ENCODE peak calls at places on chromosomes 7 and 10, in ten cellular contexts. L, U, T, W, M, C, J, Q, D and V are unnamed samples.

GRCh38 chr10:87093461-87094372 is 926 bp downstream of the GLUD1 start:
- DNase-seq in Q (peak), J (peak), U (no peak), M (no peak), L (peak), T (peak), W (peak), C (peak), D (peak), V (peak)

GRCh38 chr7:47333959-47334358 is 248.0 kb downstream of the TNS3 start:
- DNase-seq in W (no peak), Q (no peak), U (no peak), J (peak), T (no peak), C (no peak), M (no peak), L (no peak), D (no peak), V (no peak)

GRCh38 chr7:79282051-79282694 is 171.3 kb downstream of the MAGI2 start:
- DNase-seq in W (no peak), M (peak), Q (no peak), L (peak), T (peak), C (no peak), J (no peak), D (no peak), U (no peak), V (peak)

GRCh38 chr10:123865880-123866279 is 25.7 kb downstream of the CPXM2 start:
- DNase-seq in W (no peak), C (no peak), M (no peak), D (no peak), T (no peak), L (no peak), Q (no peak), U (no peak), J (no peak), V (no peak)

GRCh38 chr10:67763499-67764011 is 67.6 kb upstream of the CTNNA3 start:
- DNase-seq in W (peak), U (peak), M (no peak), Q (peak), J (peak), T (peak), D (peak), L (peak), C (peak), V (peak)

GRCh38 chr10:98332623-98333269 is 64.8 kb upstream of the LOXL4 start:
- DNase-seq in M (no peak), D (no peak), T (no peak), W (no peak), Q (no peak), C (no peak), U (no peak), J (peak), L (no peak), V (no peak)

GRCh38 chr10:33498354-33498753 is 163.9 kb upstream of the NRP1 start:
- DNase-seq in L (no peak), J (no peak), M (no peak), U (no peak), C (no peak), Q (no peak), W (no peak), D (no peak), T (peak), V (no peak)

GRCh38 chr7:110534241-110534931 is 556.5 kb upstream of the LRRN3 start:
- DNase-seq in W (no peak), C (no peak), D (no peak), M (no peak), J (no peak), Q (no peak), L (no peak), T (peak), U (no peak), V (peak)

GRCh38 chr7:112546723-112547513 is 66.1 kb downstream of the LSMEM1 start:
- DNase-seq in J (no peak), W (no peak), D (no peak), M (no peak), C (no peak), Q (no peak), T (no peak), U (peak), L (no peak), V (no peak)

GRCh38 chr7:157788573-157788972 is 451.8 kb downstream of the DNAJB6 start:
- DNase-seq in Q (no peak), U (no peak), W (no peak), L (no peak), D (no peak), C (no peak), T (no peak), M (no peak), J (no peak), V (no peak)

GRCh38 chr10:43955978-43956377 is 307.3 kb upstream of the ZNF32 start:
- DNase-seq in C (no peak), T (no peak), D (no peak), M (no peak), L (no peak), U (no peak), Q (no peak), J (peak), W (no peak), V (no peak)

GRCh38 chr10:74282853-74283205 is 131.8 kb downstream of the ADK start:
- DNase-seq in M (no peak), C (no peak), J (no peak), L (no peak), W (no peak), U (no peak), T (no peak), D (no peak), Q (no peak), V (no peak)

GRCh38 chr10:47240173-47240572 is 59.8 kb upstream of the GDF10 start:
- DNase-seq in L (no peak), U (no peak), Q (no peak), M (no peak), D (no peak), W (no peak), C (no peak), J (peak), T (no peak), V (no peak)

GRCh38 chr7:75650062-75650461 is 88.7 kb downstream of the HIP1 start:
- DNase-seq in T (peak), D (no peak), W (no peak), M (no peak), U (no peak), C (no peak), L (no peak), Q (no peak), J (no peak), V (no peak)

GRCh38 chr7:575425-576366 is 56.0 kb upstream of the PDGFA start:
- DNase-seq in U (no peak), D (no peak), Q (no peak), C (no peak), M (no peak), T (no peak), J (no peak), L (no peak), W (no peak), V (no peak)
- TF ChIP-seq POLR2A in U (no peak), D (no peak), Q (no peak), C (no peak), M (no peak), T (no peak), J (no peak), L (no peak), W (no peak), V (no peak)

GRCh38 chr10:96129387-96130325 is at the start of gene ZNF518A:
- DNase-seq in U (peak), Q (peak), D (peak), M (peak), C (peak), W (peak), T (peak), L (peak), J (peak), V (peak)

GRCh38 chr10:96118604-96119450 is 11.3 kb upstream of the ZNF518A start:
- DNase-seq in C (no peak), T (no peak), M (peak), L (no peak), J (no peak), Q (no peak), U (no peak), W (no peak), D (peak), V (no peak)

GRCh38 chr10:96122824-96123223 is 7.3 kb upstream of the ZNF518A start:
- DNase-seq in Q (no peak), U (no peak), J (no peak), D (no peak), T (no peak), W (no peak), M (no peak), L (no peak), C (no peak), V (no peak)

GRCh38 chr10:96125142-96125515 is 5.0 kb upstream of the ZNF518A start:
- DNase-seq in J (no peak), T (no peak), W (no peak), U (no peak), Q (no peak), D (no peak), L (no peak), C (no peak), M (no peak), V (no peak)

DNA sequence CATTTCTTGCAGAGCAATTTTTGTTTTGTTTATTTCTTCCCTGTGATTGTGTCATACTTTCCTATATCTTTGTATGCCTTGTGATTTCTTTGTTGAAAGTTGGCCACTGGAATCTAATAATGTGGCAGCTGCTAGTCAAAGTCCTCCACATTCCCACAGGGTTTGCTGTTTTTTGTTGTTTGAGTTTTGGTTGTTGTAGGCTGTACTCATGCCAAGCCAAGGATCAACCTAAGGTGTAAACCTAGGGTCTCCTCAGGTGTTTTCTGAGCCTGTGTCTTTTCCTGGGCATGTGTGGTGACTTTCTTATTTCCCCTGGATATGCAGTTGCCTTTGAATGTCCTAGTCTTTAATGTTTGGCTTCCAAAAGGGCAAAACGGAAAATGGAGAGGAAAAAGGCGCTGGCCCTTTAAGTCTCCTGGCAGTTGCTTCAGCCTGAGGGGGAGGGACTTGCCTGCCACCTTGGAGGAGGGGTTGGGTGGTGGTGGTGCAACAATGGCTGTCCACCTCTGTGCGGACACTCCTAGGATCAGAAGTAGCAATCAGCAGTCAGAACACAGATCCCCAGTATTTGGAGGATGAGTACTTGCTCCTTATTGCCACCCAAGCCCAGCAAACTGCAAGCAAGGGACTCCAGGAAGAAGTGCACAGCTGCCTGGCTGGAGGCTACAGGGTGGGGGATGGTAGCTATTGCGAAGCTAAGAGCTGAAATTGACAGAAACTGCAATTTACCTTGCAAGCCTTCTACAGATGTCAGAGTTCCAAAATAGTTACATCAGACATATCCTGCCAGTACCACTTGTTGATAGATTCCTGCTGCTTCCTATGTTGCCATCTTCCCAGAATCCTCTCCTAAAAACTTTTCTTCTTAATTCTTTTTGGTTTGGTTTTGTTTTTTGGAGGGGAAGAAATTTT is 5.6 kb upstream of the ZNF518A start:
- DNase-seq in U (peak), J (peak), D (peak), T (no peak), C (no peak), M (peak), L (peak), Q (peak), W (no peak), V (peak)
- TF ChIP-seq POLR2A in U (no peak), J (no peak), D (peak), T (no peak), C (no peak), M (peak), L (no peak), Q (peak), W (no peak), V (no peak)

DNA sequence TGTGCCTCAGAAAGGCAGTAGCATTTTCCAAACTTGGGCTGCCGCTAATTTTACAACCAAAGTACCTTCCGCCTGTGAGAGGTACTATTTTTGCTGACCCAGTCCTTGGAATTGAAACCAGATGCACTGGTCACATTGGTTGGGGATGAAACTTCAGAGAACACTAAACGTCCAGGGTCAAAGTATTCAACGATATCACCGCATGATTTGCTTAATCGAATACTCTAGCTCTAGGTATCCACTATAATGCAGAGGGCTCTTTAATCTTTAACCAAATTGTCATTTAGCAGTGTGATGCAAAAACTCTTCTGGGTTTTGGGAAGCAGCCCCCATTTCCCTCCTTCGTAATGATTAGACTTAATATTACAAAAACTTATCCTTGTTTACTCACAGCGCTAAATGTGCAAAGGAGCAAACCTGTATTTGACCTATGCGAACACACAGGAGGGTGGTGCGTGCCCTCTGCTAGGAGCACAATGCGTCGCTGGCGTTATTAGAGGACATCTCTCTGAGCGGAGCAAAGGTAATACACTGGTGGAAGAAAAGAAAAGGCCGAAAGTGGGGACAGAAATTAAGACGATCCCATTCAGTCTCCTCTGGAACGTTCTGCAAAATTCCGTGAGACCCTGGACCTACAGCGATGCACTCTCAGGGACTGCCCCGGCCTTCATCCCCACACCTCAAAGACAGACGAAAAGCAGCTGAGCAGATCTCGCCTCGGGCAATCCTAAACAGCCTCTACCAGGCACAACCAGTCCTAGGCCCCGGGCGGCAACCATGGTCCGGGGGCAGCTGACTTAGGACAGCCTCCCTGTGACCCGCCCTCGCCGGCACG is 916 bp upstream of the EEPD1 start:
- DNase-seq in Q (no peak), L (peak), C (no peak), T (no peak), M (no peak), W (no peak), D (no peak), J (no peak), U (no peak), V (no peak)
- TF ChIP-seq POLR2A in Q (peak), L (no peak), C (no peak), T (no peak), M (no peak), W (no peak), D (peak), J (no peak), U (peak), V (no peak)

DNA sequence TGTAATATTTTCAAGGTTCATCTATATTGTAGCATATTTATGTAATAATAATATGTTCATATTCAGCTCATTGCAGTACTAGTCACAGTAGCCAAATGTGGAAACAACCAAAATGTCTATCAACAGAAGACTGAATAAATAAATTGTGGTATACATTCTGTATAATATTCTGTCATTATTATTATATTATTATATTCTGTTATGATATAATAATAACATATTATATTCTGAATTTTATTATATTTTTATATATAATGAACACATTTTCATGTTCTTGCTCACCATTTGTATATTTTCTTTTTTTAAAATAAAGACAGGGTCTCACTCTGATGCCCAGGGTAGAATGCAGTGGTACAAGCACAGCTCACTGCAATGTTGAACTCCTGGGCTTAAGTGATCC is 91.2 kb upstream of the STARD3NL start:
- DNase-seq in T (no peak), C (no peak), D (no peak), J (no peak), M (no peak), W (no peak), Q (no peak), U (no peak), L (no peak), V (no peak)
- TF ChIP-seq POLR2A in T (no peak), C (no peak), D (no peak), J (no peak), M (no peak), W (no peak), Q (no peak), U (no peak), L (no peak), V (no peak)

DNA sequence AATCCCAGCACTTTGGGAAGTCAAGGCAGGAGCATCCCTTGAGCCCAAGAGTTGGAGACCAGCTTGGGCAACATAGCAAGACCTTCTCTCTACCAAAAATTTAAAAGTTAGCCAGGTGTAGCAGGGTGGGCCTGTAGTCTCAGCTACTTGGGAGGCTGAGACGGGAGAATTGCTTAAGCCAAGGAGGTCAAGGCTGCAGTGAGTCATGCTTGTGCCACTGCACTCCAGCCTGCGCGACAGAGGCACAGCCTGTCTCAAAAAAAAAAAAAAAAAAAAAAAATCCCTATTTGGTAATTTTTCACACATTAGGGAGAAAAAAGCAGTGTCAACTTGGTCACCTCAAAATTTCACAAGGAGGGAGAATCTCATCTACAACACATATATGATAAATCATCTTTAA is 6.5 kb upstream of the ZNF398 start:
- DNase-seq in C (no peak), Q (no peak), U (no peak), W (no peak), T (peak), D (no peak), J (no peak), L (no peak), M (no peak), V (no peak)
- TF ChIP-seq POLR2A in C (no peak), Q (no peak), U (no peak), W (no peak), T (no peak), D (no peak), J (no peak), L (no peak), M (no peak), V (no peak)

DNA sequence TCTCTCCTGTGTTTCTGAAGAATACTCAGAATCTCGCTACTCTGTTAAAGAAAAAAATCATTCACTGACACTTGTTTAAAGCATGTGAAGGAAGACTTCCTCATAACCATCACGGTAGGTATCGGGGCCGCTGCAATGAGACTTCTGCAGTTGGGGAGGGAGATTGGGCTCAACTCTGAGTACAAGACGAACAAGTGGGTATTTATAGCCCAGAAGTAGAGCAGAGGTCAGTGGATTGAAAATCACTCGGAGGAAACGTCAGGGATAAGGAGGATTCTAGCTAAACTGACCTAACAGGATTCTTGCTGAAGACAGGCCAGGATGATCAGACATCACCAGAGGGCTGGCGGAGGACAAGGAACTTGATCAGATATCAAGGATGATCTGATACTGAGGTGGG is 33.3 kb downstream of the ITPRIP start:
- DNase-seq in C (no peak), Q (no peak), T (no peak), D (no peak), L (no peak), J (no peak), W (no peak), M (no peak), U (no peak), V (no peak)
- TF ChIP-seq POLR2A in C (no peak), Q (no peak), T (no peak), D (no peak), L (no peak), J (no peak), W (no peak), M (no peak), U (no peak), V (no peak)

DNA sequence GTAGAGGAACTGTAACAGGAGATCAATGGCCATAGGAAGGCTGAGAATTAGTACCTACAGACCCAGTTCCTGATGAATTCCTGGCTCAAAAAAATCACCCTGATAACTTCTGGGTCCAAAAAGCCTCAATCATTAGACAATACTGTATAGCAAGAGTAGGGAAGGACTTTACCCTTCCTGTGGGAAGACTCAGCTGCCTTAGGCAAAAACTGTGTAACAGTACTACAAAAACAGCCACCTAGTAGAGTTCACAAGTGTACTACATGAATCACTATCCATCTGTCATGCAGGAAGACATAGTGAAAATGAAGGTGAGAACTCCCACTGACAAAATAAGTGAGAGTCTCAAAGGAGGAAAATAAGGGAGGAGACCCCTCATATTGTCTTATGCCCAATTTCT is 47.6 kb downstream of the MAP3K8 start:
- DNase-seq in D (no peak), L (no peak), J (no peak), Q (no peak), T (no peak), W (no peak), M (no peak), C (no peak), U (no peak), V (no peak)
- TF ChIP-seq POLR2A in D (no peak), L (no peak), J (no peak), Q (no peak), T (no peak), W (no peak), M (no peak), C (no peak), U (no peak), V (no peak)

DNA sequence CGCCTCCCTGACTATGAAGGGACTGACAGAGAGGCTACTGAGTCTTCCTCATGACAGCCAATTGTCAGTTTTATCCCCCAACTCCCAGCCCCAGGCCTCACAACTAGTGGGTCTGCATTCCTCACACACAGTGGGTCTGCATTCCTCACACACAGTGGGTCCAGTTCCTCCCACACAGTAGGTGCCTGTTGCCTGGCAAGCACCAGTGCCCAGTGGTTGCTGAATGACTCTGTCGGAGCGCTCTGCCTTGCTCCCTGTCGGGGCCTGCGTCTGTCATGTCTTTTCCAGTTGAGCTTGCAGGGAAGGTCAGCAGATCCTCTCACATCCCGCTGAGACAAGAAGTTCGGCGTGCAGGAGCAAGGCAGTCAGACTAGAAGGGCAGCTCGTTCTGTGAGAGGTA is 590.0 kb upstream of the MKI67 start:
- DNase-seq in J (no peak), T (no peak), U (no peak), L (no peak), Q (no peak), W (no peak), D (no peak), M (no peak), C (no peak), V (no peak)
- TF ChIP-seq POLR2A in J (no peak), T (no peak), U (no peak), L (no peak), Q (no peak), W (no peak), D (no peak), M (no peak), C (no peak), V (no peak)